ENCODE peak calls at places on chromosomes 7 and 10, in seven cellular contexts. A, S, K, Q, F, H and I are unnamed samples.

GRCh38 chr10:73044378-73045285 is 52.0 kb downstream of the P4HA1 start:
- DNase-seq in A (no peak), S (no peak), K (no peak), Q (no peak), F (peak), H (no peak), I (peak)

GRCh38 chr7:4753610-4754432 is 21.6 kb upstream of the AP5Z1 start:
- DNase-seq in A (peak), S (peak), K (peak), Q (peak), F (peak), H (peak), I (peak)

GRCh38 chr7:84446991-84447480 is 252.4 kb upstream of the SEMA3A start:
- DNase-seq in A (no peak), S (no peak), K (no peak), Q (no peak), F (no peak), H (no peak), I (no peak)

GRCh38 chr10:129963076-129963830 is 821 bp downstream of the EBF3 start:
- DNase-seq in A (peak), S (peak), K (no peak), Q (peak), F (no peak), H (no peak), I (peak)

GRCh38 chr10:92848441-92849233 is at the start of gene EXOC6:
- DNase-seq in A (peak), S (peak), K (peak), Q (peak), F (peak), H (peak), I (peak)

GRCh38 chr7:47518827-47519226 is 63.1 kb downstream of the TNS3 start:
- DNase-seq in A (peak), S (no peak), K (no peak), Q (no peak), F (peak), H (no peak), I (no peak)

GRCh38 chr7:135300913-135301765 is 67.5 kb downstream of the STRA8 start:
- DNase-seq in A (no peak), S (no peak), K (no peak), Q (no peak), F (no peak), H (no peak), I (no peak)

GRCh38 chr10:87761892-87762291 is 56.1 kb downstream of the ATAD1 start:
- DNase-seq in A (peak), S (no peak), K (no peak), Q (no peak), F (peak), H (peak), I (no peak)

GRCh38 chr7:17806631-17807030 is 133.7 kb downstream of the SNX13 start:
- DNase-seq in A (no peak), S (no peak), K (no peak), Q (no peak), F (no peak), H (no peak), I (no peak)

GRCh38 chr7:50662059-50662689 is 97.0 kb upstream of the DDC start:
- DNase-seq in A (no peak), S (no peak), K (peak), Q (no peak), F (no peak), H (no peak), I (no peak)

GRCh38 chr7:85734823-85735222 is 548.0 kb upstream of the SEMA3D start:
- DNase-seq in A (no peak), S (no peak), K (no peak), Q (no peak), F (no peak), H (no peak), I (no peak)

GRCh38 chr10:24826022-24826421 is 102.3 kb upstream of the ARHGAP21 start:
- DNase-seq in A (peak), S (no peak), K (no peak), Q (no peak), F (peak), H (no peak), I (no peak)

GRCh38 chr10:75971402-75972211 is 540.2 kb downstream of the LRMDA start:
- DNase-seq in A (peak), S (no peak), K (no peak), Q (no peak), F (no peak), H (no peak), I (no peak)

GRCh38 chr7:129422727-129423126 is 11.5 kb upstream of the STRIP2 start:
- DNase-seq in A (no peak), S (no peak), K (peak), Q (no peak), F (no peak), H (no peak), I (no peak)

GRCh38 chr7:156156734-156157408 is 344.6 kb upstream of the SHH start:
- DNase-seq in A (peak), S (peak), K (peak), Q (peak), F (peak), H (peak), I (peak)

GRCh38 chr10:70579234-70580002 is 23.1 kb downstream of the PRF1 start:
- DNase-seq in A (no peak), S (no peak), K (peak), Q (no peak), F (peak), H (peak), I (no peak)

GRCh38 chr7:122884186-122884585 is 2.1 kb downstream of the CADPS2 start:
- DNase-seq in A (no peak), S (peak), K (no peak), Q (no peak), F (peak), H (no peak), I (no peak)

GRCh38 chr10:61029411-61029810 is 85.4 kb upstream of the RHOBTB1 start:
- DNase-seq in A (no peak), S (no peak), K (no peak), Q (no peak), F (peak), H (no peak), I (no peak)

GRCh38 chr7:101717986-101718746 is 89.1 kb upstream of the MYL10 start:
- DNase-seq in A (peak), S (no peak), K (no peak), Q (peak), F (no peak), H (no peak), I (no peak)

GRCh38 chr7:105454058-105454739 is 65.5 kb upstream of the SRPK2 start:
- DNase-seq in A (no peak), S (no peak), K (no peak), Q (no peak), F (peak), H (no peak), I (no peak)

GRCh38 chr7:150340024-150340749 is 1.2 kb downstream of the RARRES2 start:
- DNase-seq in A (peak), S (peak), K (no peak), Q (no peak), F (no peak), H (no peak), I (peak)

GRCh38 chr10:83764681-83765080 is 374.6 kb upstream of the GHITM start:
- DNase-seq in A (peak), S (peak), K (no peak), Q (no peak), F (no peak), H (no peak), I (peak)

GRCh38 chr10:61618388-61618961 is 44.3 kb upstream of the CABCOCO1 start:
- DNase-seq in A (no peak), S (no peak), K (no peak), Q (no peak), F (no peak), H (no peak), I (no peak)

GRCh38 chr7:146655928-146656797 is 539.6 kb downstream of the CNTNAP2 start:
- DNase-seq in A (peak), S (no peak), K (peak), Q (no peak), F (peak), H (no peak), I (no peak)

GRCh38 chr7:43873300-43873699 is 4.0 kb upstream of the MRPS24 start:
- DNase-seq in A (peak), S (no peak), K (no peak), Q (no peak), F (peak), H (peak), I (no peak)

GRCh38 chr10:36393800-36394199 is 731.6 kb upstream of the ANKRD30A start:
- DNase-seq in A (no peak), S (no peak), K (no peak), Q (no peak), F (peak), H (no peak), I (no peak)

GRCh38 chr7:134457166-134457565 is 1.7 kb downstream of the AKR1B1 start:
- DNase-seq in A (no peak), S (no peak), K (no peak), Q (no peak), F (no peak), H (no peak), I (no peak)

GRCh38 chr10:67790534-67791408 is 47.2 kb downstream of the DNAJC12 start:
- DNase-seq in A (no peak), S (no peak), K (no peak), Q (no peak), F (no peak), H (peak), I (no peak)

GRCh38 chr10:93518531-93518930 is 22.1 kb downstream of the CEP55 start:
- DNase-seq in A (no peak), S (no peak), K (no peak), Q (peak), F (no peak), H (no peak), I (no peak)

GRCh38 chr7:135192914-135193536 is 18.3 kb downstream of the WDR91 start:
- DNase-seq in A (no peak), S (no peak), K (no peak), Q (no peak), F (no peak), H (no peak), I (no peak)

GRCh38 chr7:8084772-8085171 is 116.2 kb downstream of the GLCCI1 start:
- DNase-seq in A (no peak), S (no peak), K (no peak), Q (no peak), F (no peak), H (no peak), I (peak)

GRCh38 chr10:51522858-51523257 is 176.5 kb downstream of the CSTF2T start:
- DNase-seq in A (no peak), S (no peak), K (no peak), Q (no peak), F (no peak), H (no peak), I (no peak)

GRCh38 chr7:149884016-149884415 is 10.2 kb downstream of the ATP6V0E2 start:
- DNase-seq in A (peak), S (no peak), K (no peak), Q (no peak), F (no peak), H (no peak), I (no peak)

GRCh38 chr7:125563557-125563956 is 633.9 kb upstream of the POT1 start:
- DNase-seq in A (no peak), S (no peak), K (no peak), Q (no peak), F (no peak), H (no peak), I (no peak)

GRCh38 chr10:29649561-29650551 is 15.1 kb upstream of the SVIL start:
- DNase-seq in A (no peak), S (no peak), K (no peak), Q (no peak), F (no peak), H (no peak), I (no peak)

GRCh38 chr7:18941197-18941596 is 176.2 kb downstream of the TWIST1 start:
- DNase-seq in A (no peak), S (no peak), K (no peak), Q (no peak), F (no peak), H (no peak), I (no peak)
- H2AFZ ChIP-seq in A (no peak), S (peak), K (no peak), Q (no peak), F (peak), H (no peak), I (no peak)

GRCh38 chr7:30184804-30185487 is 50.2 kb downstream of the MTURN start:
- DNase-seq in A (no peak), S (no peak), K (no peak), Q (no peak), F (no peak), H (no peak), I (no peak)

GRCh38 chr7:30186725-30187124 is 51.9 kb downstream of the MTURN start:
- DNase-seq in A (no peak), S (no peak), K (no peak), Q (no peak), F (no peak), H (no peak), I (no peak)

GRCh38 chr7:30193333-30193943 is 58.7 kb downstream of the MTURN start:
- DNase-seq in A (no peak), S (no peak), K (no peak), Q (no peak), F (no peak), H (no peak), I (no peak)

GRCh38 chr7:30183712-30184372 is 49.1 kb downstream of the MTURN start:
- DNase-seq in A (no peak), S (no peak), K (no peak), Q (no peak), F (peak), H (no peak), I (no peak)

GRCh38 chr7:30188806-30189205 is 54.0 kb downstream of the MTURN start:
- DNase-seq in A (no peak), S (peak), K (no peak), Q (no peak), F (no peak), H (no peak), I (no peak)
- TF ChIP-seq EZH2phosphoT487 in A (no peak), S (no peak), K (no peak), Q (no peak), F (no peak), H (no peak), I (no peak)

GRCh38 chr7:100271716-100272537 is 35.6 kb upstream of the SPDYE3 start:
- DNase-seq in A (peak), S (peak), K (peak), Q (peak), F (peak), H (peak), I (peak)
- TF ChIP-seq CTCF in A (peak), S (peak), K (peak), Q (peak), F (no peak), H (no peak), I (peak)

GRCh38 chr10:4546500-4546899 is 279.5 kb upstream of the AKR1E2 start:
- DNase-seq in A (peak), S (no peak), K (no peak), Q (no peak), F (peak), H (peak), I (no peak)
- H2AFZ ChIP-seq in A (peak), S (no peak), K (no peak), Q (no peak), F (peak), H (peak), I (no peak)

DNA sequence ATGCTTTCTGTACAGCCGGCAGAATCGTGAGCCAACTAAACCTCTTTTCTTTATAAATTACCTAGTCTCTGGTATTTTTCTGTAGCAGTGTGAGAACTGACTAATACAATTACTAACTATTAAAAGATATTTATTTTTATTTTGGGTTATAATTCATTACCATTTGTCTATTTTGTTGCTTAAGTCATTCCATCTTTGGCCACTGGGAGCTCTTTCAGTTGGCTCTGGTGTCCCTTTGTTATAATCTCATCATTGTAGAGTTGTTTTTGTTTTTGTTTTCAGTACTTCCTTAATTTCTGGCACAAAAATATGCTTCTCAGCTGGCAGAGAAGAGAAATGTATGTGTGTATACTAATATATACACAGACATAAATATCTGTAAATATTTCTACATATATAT is 807.9 kb upstream of the MBL2 start:
- DNase-seq in A (no peak), S (no peak), K (no peak), Q (no peak), F (no peak), H (no peak), I (no peak)
- TF ChIP-seq EZH2phosphoT487 in A (no peak), S (no peak), K (no peak), Q (no peak), F (no peak), H (no peak), I (no peak)

DNA sequence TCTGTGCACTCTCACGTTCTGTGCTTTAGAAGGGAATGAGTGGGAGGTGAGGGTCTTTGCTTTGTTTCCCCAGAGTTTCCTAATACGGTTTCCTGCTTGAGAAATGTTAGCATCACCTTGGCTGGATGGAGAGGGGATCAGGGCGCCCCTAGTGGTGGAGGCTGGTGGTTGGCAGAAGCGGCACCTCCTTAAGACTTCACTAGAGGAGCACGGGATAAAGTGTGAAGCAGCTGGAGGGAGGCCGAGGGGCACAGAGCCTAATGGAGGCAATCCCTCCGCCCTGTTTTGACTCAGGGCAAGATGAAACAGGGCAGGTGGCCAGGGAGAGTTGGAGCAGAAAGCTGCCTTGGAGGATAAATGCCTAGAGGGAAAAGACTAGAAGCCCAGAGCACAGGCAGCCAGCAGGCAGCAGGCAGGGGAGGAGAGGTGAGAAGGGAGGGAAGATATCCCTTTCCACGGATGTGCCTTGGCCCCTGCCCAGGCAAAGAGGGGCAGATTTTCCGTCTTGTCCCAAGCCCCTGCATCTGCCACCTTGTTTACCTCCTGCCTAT is 56.0 kb upstream of the BTRC start:
- DNase-seq in A (peak), S (peak), K (peak), Q (peak), F (peak), H (peak), I (peak)
- TF ChIP-seq CTCF in A (peak), S (peak), K (peak), Q (peak), F (peak), H (peak), I (peak)